ENCODE peak calls at places on chromosomes 12 and 14, in four cellular contexts. One of them, this sample, is unnamed.

GRCh38 chr12:92185052-92185451 is 39.4 kb upstream of the BTG1 start:
- DNase-seq in stomach: no peak
- DNase-seq in K562: no peak
- DNase-seq in A549: no peak
- DNase-seq in this sample: no peak

GRCh38 chr12:93894391-93895095 is 217.4 kb downstream of the CRADD start:
- DNase-seq in K562: no peak
- DNase-seq in A549: no peak
- DNase-seq in stomach: no peak
- DNase-seq in this sample: peak; percentile 94

GRCh38 chr12:92574046-92574783 is 128.6 kb upstream of the PLEKHG7 start:
- DNase-seq in K562: peak; percentile 29
- DNase-seq in A549: peak; percentile 64
- DNase-seq in stomach: no peak
- DNase-seq in this sample: no peak

GRCh38 chr12:113858828-113859386 is 107.2 kb downstream of the RBM19 start:
- DNase-seq in stomach: no peak
- DNase-seq in K562: no peak
- DNase-seq in A549: no peak
- DNase-seq in this sample: no peak

GRCh38 chr14:76811561-76811960 is 1.1 kb downstream of the ANGEL1 start:
- DNase-seq in stomach: no peak
- DNase-seq in K562: peak; percentile 17
- DNase-seq in A549: no peak
- DNase-seq in this sample: no peak

GRCh38 chr12:123533672-123534643 is at the start of gene RILPL1:
- DNase-seq in A549: peak; percentile 77
- DNase-seq in stomach: peak; percentile 41
- DNase-seq in K562: peak; percentile 73
- DNase-seq in this sample: no peak

GRCh38 chr14:75440733-75441474 is 13.1 kb downstream of the JDP2 start:
- DNase-seq in A549: no peak
- DNase-seq in stomach: peak; percentile 53
- DNase-seq in K562: no peak
- DNase-seq in this sample: no peak

GRCh38 chr12:105493091-105493615 is 162.7 kb downstream of the C12orf75 start:
- DNase-seq in stomach: no peak
- DNase-seq in A549: no peak
- DNase-seq in K562: no peak
- DNase-seq in this sample: peak; percentile 62

GRCh38 chr12:114245555-114245954 is 160.4 kb downstream of the TBX5 start:
- DNase-seq in A549: no peak
- DNase-seq in K562: peak; percentile 3
- DNase-seq in stomach: no peak
- DNase-seq in this sample: no peak

GRCh38 chr12:111788178-111788654 is 21.5 kb downstream of the ALDH2 start:
- DNase-seq in A549: peak; percentile 51
- DNase-seq in K562: peak; percentile 49
- DNase-seq in stomach: peak; percentile 54
- DNase-seq in this sample: no peak

GRCh38 chr12:89948266-89949175 is 239.9 kb upstream of the ATP2B1 start:
- DNase-seq in A549: no peak
- DNase-seq in stomach: no peak
- DNase-seq in K562: no peak
- DNase-seq in this sample: no peak

GRCh38 chr12:857611-858010 is 91.9 kb downstream of the RAD52 start:
- DNase-seq in A549: peak; percentile 66
- DNase-seq in K562: no peak
- DNase-seq in stomach: no peak
- DNase-seq in this sample: no peak

GRCh38 chr14:100662850-100663527 is 63.7 kb upstream of the DLK1 start:
- DNase-seq in A549: peak; percentile 75
- DNase-seq in K562: peak; percentile 85
- DNase-seq in stomach: peak; percentile 71
- DNase-seq in this sample: no peak

GRCh38 chr14:31026395-31027096 is 367 bp upstream of the STRN3 start:
- DNase-seq in K562: peak; percentile 96
- DNase-seq in stomach: peak; percentile 97
- DNase-seq in A549: peak; percentile 97
- DNase-seq in this sample: peak; percentile 98

GRCh38 chr14:72619881-72620280 is 274.0 kb downstream of the DPF3 start:
- DNase-seq in K562: no peak
- DNase-seq in A549: no peak
- DNase-seq in stomach: no peak
- DNase-seq in this sample: peak; percentile 55

GRCh38 chr12:109125791-109126190 is 9.4 kb downstream of the ACACB start:
- DNase-seq in K562: no peak
- DNase-seq in A549: no peak
- DNase-seq in stomach: no peak
- DNase-seq in this sample: no peak

GRCh38 chr12:22282283-22282682 is 52.2 kb downstream of the ST8SIA1 start:
- DNase-seq in A549: peak; percentile 39
- DNase-seq in stomach: no peak
- DNase-seq in K562: no peak
- DNase-seq in this sample: no peak

GRCh38 chr12:123058471-123058870 is 78.0 kb downstream of the ARL6IP4 start:
- DNase-seq in A549: no peak
- DNase-seq in stomach: no peak
- DNase-seq in K562: no peak
- DNase-seq in this sample: no peak

GRCh38 chr14:22977684-22978486 is 4.5 kb downstream of the AJUBA start:
- DNase-seq in K562: no peak
- DNase-seq in A549: peak; percentile 88
- DNase-seq in stomach: peak; percentile 69
- DNase-seq in this sample: no peak

GRCh38 chr12:77049767-77050353 is 15.5 kb downstream of the E2F7 start:
- DNase-seq in A549: peak; percentile 78
- DNase-seq in stomach: no peak
- DNase-seq in K562: peak; percentile 69
- DNase-seq in this sample: no peak

GRCh38 chr12:50507930-50508329 is 3.1 kb downstream of the DIP2B start:
- DNase-seq in K562: no peak
- DNase-seq in A549: no peak
- DNase-seq in stomach: no peak
- DNase-seq in this sample: no peak

GRCh38 chr14:101108579-101109346 is 205.2 kb upstream of the RTL1 start:
- DNase-seq in A549: no peak
- DNase-seq in stomach: peak; percentile 19
- DNase-seq in K562: no peak
- DNase-seq in this sample: peak; percentile 81

GRCh38 chr14:77007339-77007974 is 21.1 kb downstream of the IRF2BPL start:
- DNase-seq in stomach: no peak
- DNase-seq in K562: no peak
- DNase-seq in A549: no peak
- DNase-seq in this sample: no peak

GRCh38 chr12:12439636-12440035 is 82.8 kb downstream of the BORCS5 start:
- DNase-seq in A549: peak; percentile 77
- DNase-seq in stomach: no peak
- DNase-seq in K562: no peak
- DNase-seq in this sample: no peak

GRCh38 chr12:32877670-32878459 is 18.7 kb downstream of the PKP2 start:
- DNase-seq in stomach: peak; percentile 34
- DNase-seq in A549: no peak
- DNase-seq in K562: no peak
- DNase-seq in this sample: no peak

DNA sequence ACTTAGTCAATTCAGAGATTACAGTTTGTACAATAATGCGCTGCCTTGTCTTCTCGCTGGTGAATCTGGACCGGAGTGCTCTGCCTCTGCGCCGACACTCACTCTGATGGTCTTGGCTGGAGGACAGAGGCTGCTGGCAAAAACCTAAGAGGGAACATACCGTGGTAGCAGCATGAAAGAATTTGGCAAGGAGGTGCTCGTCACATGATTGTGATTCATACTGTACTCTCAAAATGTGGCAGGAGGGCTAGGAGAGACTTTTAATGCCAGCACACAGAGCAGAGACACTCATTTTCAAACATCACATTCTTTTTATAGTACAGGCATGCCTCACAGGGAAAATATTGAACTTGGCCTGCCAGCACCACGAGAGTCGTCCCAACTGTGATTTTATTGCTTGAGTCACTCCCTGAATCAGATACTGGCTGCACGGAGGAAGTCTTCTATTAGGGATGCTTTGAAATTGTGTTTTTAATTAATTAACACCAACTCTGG is 67.8 kb downstream of the HMGA2 start:
- DNase-seq in K562: no peak
- DNase-seq in stomach: peak; percentile 55
- DNase-seq in A549: peak; percentile 72
- DNase-seq in this sample: no peak
- TF ChIP-seq EP300 in K562: no peak
- TF ChIP-seq EP300 in stomach: no peak
- TF ChIP-seq EP300 in A549: peak; percentile 68
- TF ChIP-seq EP300 in this sample: no peak

DNA sequence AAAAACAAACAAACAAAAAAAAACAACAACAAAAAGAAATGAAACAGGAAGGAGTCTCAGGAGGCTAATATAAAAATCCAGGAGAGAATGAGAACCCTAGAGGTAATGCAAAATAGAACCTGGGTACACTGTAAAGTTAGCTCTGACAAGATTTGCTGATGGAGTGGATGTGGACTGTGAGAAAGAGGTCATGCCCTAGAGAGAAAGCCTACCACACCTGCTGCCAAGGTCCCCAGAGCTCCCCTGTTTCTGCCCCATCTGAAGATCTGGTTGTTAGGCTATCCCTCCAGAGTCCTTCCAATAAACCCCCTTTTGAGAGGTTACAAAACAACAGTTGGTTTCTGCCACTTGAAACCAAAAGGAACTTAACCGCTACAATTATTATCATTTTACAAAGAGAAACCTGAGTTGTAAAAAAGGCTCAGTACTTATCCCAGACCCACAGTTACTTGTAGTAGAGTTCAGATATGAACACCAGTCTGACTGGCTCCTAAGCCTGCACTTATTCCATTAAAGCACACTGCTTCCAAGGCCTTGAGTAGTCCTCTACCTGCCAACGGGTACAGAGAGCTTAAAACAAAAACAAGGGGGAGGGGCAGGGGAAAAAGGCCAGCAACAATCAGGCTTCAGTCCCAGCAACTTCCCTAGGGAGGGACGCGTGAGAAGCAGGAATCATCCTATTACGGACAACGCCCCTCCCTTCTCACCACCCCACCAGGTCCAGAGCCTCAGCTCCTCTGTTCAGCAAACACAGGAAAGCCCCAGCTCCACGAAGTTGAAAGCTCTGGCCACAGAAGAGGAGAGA is 27.7 kb downstream of the PPP1R13B start:
- DNase-seq in stomach: peak; percentile 60
- DNase-seq in K562: no peak
- DNase-seq in A549: no peak
- DNase-seq in this sample: no peak
- TF ChIP-seq EP300 in stomach: no peak
- TF ChIP-seq EP300 in K562: no peak
- TF ChIP-seq EP300 in A549: no peak
- TF ChIP-seq EP300 in this sample: no peak

DNA sequence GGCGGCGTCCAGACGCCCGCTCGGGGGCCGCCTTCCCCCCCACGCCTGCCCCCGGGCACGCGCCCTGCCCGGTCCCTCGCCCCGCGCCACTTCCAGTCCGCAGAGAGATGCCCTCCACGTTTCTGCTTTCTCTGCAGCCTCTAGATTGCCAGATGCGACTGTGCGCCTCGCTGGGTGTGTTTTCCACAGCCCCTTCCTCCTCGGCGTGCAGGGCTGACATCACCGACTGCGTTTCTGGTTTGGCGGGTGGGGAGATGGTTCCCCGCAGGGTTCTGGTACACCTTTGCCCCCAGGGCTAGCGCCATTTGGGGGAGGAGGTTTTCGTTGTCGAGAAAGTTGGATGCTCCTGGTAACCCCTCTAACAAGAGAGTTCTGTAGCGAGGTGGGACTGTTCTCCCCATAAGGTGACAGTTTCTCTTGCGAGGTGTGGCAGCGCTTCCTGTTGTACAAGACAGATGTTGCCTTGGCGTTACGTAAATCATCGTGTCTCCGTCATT is 1.5 kb downstream of the CALM1 start:
- DNase-seq in stomach: peak; percentile 44
- DNase-seq in K562: peak; percentile 43
- DNase-seq in A549: peak; percentile 29
- DNase-seq in this sample: peak; percentile 92
- TF ChIP-seq EP300 in stomach: no peak
- TF ChIP-seq EP300 in K562: no peak
- TF ChIP-seq EP300 in A549: no peak
- TF ChIP-seq EP300 in this sample: no peak

DNA sequence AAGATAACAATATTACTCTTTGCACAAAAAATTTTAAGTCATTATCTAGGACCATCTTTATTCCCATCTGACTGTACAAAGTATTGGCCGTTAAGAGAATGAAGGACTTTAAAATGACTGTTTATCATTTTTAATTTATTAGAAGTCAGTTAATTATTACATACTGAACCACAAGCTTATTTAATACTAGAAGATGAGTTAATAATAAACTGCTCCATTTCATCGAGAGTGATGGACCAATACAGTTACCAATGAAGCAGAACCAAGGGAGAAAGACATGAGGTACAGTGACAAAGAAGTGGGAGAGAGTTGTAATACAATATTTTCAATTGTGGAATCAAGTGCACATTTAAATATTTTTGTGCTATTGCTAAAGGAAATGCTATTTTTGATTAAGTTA is 83.3 kb downstream of the PTPRO start:
- DNase-seq in stomach: no peak
- DNase-seq in A549: no peak
- DNase-seq in K562: no peak
- DNase-seq in this sample: no peak
- TF ChIP-seq EP300 in stomach: no peak
- TF ChIP-seq EP300 in A549: no peak
- TF ChIP-seq EP300 in K562: no peak
- TF ChIP-seq EP300 in this sample: no peak

DNA sequence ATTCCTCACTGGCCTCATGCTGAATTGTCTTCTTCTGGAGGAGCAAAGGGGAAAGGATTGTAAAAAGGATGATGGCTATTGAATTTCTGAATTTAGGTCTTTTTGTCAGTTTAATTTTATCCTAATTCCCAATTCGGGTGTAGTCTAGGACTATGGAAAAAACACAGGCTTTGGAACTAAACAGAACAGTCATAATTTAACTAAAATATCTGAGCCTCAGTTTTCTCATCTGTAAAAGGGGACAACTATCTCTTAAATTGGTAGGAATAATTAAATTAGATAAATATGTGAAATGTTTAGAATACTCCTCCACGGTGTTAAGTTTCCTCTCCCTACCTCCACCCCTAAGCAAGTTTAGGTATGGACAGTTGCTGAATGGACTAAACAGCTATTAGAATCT is 3.2 kb upstream of the SP1 start:
- DNase-seq in A549: no peak
- DNase-seq in stomach: no peak
- DNase-seq in K562: no peak
- DNase-seq in this sample: no peak
- TF ChIP-seq EP300 in A549: no peak
- TF ChIP-seq EP300 in stomach: no peak
- TF ChIP-seq EP300 in K562: no peak
- TF ChIP-seq EP300 in this sample: no peak

This sample was measured in esophagus muscularis mucosa.